ENCODE peak calls at places on chromosomes 1 and 21, in six cellular contexts. One of them, this sample, is unnamed.

GRCh38 chr1:201169203-201169602 is 14.9 kb upstream of the TMEM9 start:
- DNase-seq in NB4: no peak
- DNase-seq in GM10248: no peak
- DNase-seq in memory B cell: no peak
- DNase-seq in Peyer's patch: no peak
- DNase-seq in cardiac fibroblast: no peak
- DNase-seq in this sample: no peak

GRCh38 chr1:2279210-2279639 is 51.1 kb downstream of the SKI start:
- DNase-seq in NB4: no peak
- DNase-seq in GM10248: no peak
- DNase-seq in memory B cell: no peak
- DNase-seq in Peyer's patch: no peak
- DNase-seq in cardiac fibroblast: peak; percentile 78
- DNase-seq in this sample: no peak

GRCh38 chr1:27405074-27405473 is 12.7 kb downstream of the GPR3 start:
- DNase-seq in NB4: no peak
- DNase-seq in GM10248: no peak
- DNase-seq in memory B cell: no peak
- DNase-seq in Peyer's patch: no peak
- DNase-seq in cardiac fibroblast: peak; percentile 60
- DNase-seq in this sample: no peak

GRCh38 chr1:154179951-154180687 is 11.8 kb downstream of the TPM3 start:
- DNase-seq in NB4: peak; percentile 85
- DNase-seq in GM10248: peak; percentile 63
- DNase-seq in memory B cell: peak; percentile 37
- DNase-seq in Peyer's patch: peak; percentile 51
- DNase-seq in cardiac fibroblast: no peak
- DNase-seq in this sample: peak; percentile 93

GRCh38 chr1:189121941-189122340 is 1355.7 kb downstream of the BRINP3 start:
- DNase-seq in NB4: no peak
- DNase-seq in GM10248: no peak
- DNase-seq in memory B cell: no peak
- DNase-seq in Peyer's patch: no peak
- DNase-seq in cardiac fibroblast: no peak
- DNase-seq in this sample: no peak

GRCh38 chr1:205812878-205813754 is at the start of gene SLC41A1:
- DNase-seq in NB4: peak; percentile 83
- DNase-seq in GM10248: peak; percentile 90
- DNase-seq in memory B cell: peak; percentile 80
- DNase-seq in Peyer's patch: peak; percentile 96
- DNase-seq in cardiac fibroblast: peak; percentile 89
- DNase-seq in this sample: peak; percentile 95

GRCh38 chr1:110538082-110538481 is 19.1 kb upstream of the KCNA10 start:
- DNase-seq in NB4: no peak
- DNase-seq in GM10248: no peak
- DNase-seq in memory B cell: no peak
- DNase-seq in Peyer's patch: no peak
- DNase-seq in cardiac fibroblast: no peak
- DNase-seq in this sample: no peak

GRCh38 chr1:53643061-53643880 is 95.7 kb downstream of the GLIS1 start:
- DNase-seq in NB4: no peak
- DNase-seq in GM10248: no peak
- DNase-seq in memory B cell: no peak
- DNase-seq in Peyer's patch: no peak
- DNase-seq in cardiac fibroblast: no peak
- DNase-seq in this sample: no peak

GRCh38 chr21:33308586-33309490 is 15.9 kb upstream of the IFNAR1 start:
- DNase-seq in NB4: peak; percentile 65
- DNase-seq in GM10248: no peak
- DNase-seq in memory B cell: no peak
- DNase-seq in Peyer's patch: peak; percentile 63
- DNase-seq in cardiac fibroblast: no peak
- DNase-seq in this sample: peak; percentile 70

GRCh38 chr1:156257711-156258110 is 9.9 kb upstream of the PAQR6 start:
- DNase-seq in NB4: peak; percentile 22
- DNase-seq in GM10248: no peak
- DNase-seq in memory B cell: no peak
- DNase-seq in Peyer's patch: no peak
- DNase-seq in cardiac fibroblast: no peak
- DNase-seq in this sample: no peak

GRCh38 chr1:119470958-119471357 is 36.1 kb upstream of the HSD3B1 start:
- DNase-seq in NB4: no peak
- DNase-seq in GM10248: no peak
- DNase-seq in memory B cell: no peak
- DNase-seq in Peyer's patch: no peak
- DNase-seq in cardiac fibroblast: no peak
- DNase-seq in this sample: no peak

GRCh38 chr1:42172394-42173133 is 8.0 kb upstream of the GUCA2A start:
- DNase-seq in NB4: no peak
- DNase-seq in GM10248: no peak
- DNase-seq in memory B cell: no peak
- DNase-seq in Peyer's patch: no peak
- DNase-seq in cardiac fibroblast: peak; percentile 8
- DNase-seq in this sample: no peak

GRCh38 chr1:230109871-230110667 is 43.0 kb downstream of the GALNT2 start:
- DNase-seq in NB4: no peak
- DNase-seq in GM10248: peak; percentile 89
- DNase-seq in memory B cell: no peak
- DNase-seq in Peyer's patch: peak; percentile 66
- DNase-seq in cardiac fibroblast: no peak
- DNase-seq in this sample: no peak

GRCh38 chr1:5961601-5962000 is 30.6 kb downstream of the NPHP4 start:
- DNase-seq in NB4: no peak
- DNase-seq in GM10248: no peak
- DNase-seq in memory B cell: no peak
- DNase-seq in Peyer's patch: no peak
- DNase-seq in cardiac fibroblast: no peak
- DNase-seq in this sample: no peak

GRCh38 chr1:203667616-203668015 is 41.0 kb downstream of the ATP2B4 start:
- DNase-seq in NB4: no peak
- DNase-seq in GM10248: no peak
- DNase-seq in memory B cell: no peak
- DNase-seq in Peyer's patch: no peak
- DNase-seq in cardiac fibroblast: no peak
- DNase-seq in this sample: no peak

GRCh38 chr21:39071623-39072214 is 111.5 kb downstream of the PSMG1 start:
- DNase-seq in NB4: no peak
- DNase-seq in GM10248: no peak
- DNase-seq in memory B cell: no peak
- DNase-seq in Peyer's patch: no peak
- DNase-seq in cardiac fibroblast: peak; percentile 46
- DNase-seq in this sample: no peak

GRCh38 chr1:29974345-29974744 is 738.0 kb downstream of the PTPRU start:
- DNase-seq in NB4: no peak
- DNase-seq in GM10248: no peak
- DNase-seq in memory B cell: no peak
- DNase-seq in Peyer's patch: no peak
- DNase-seq in cardiac fibroblast: peak; percentile 88
- DNase-seq in this sample: peak; percentile 17

GRCh38 chr1:3910049-3910731 is 10.1 kb upstream of the C1orf174 start:
- DNase-seq in NB4: no peak
- DNase-seq in GM10248: no peak
- DNase-seq in memory B cell: no peak
- DNase-seq in Peyer's patch: peak; percentile 53
- DNase-seq in cardiac fibroblast: no peak
- DNase-seq in this sample: peak; percentile 93

This sample was measured in Karpas-422.